ENCODE peak calls at places on chromosomes 11 and 22, in nine cellular contexts. L is CD4-positive, alpha-beta T cell; X is psoas muscle; B is LoVo; W is ACHN; J is NCI-H1105; M is IMR-90; Z is DND-41; V is CD4-positive, CD25-positive, alpha-beta regulatory T cell. G is an unnamed sample.

GRCh38 chr22:48428556-48429371 is 1398.9 kb downstream of the BRD1 start:
- DNase-seq in L (no peak), X (no peak), B (no peak), W (no peak), J (no peak), M (no peak), Z (no peak), V (no peak), G (peak; percentile 79)

GRCh38 chr11:2792376-2793250 is 92.8 kb upstream of the KCNQ1OT1 start:
- DNase-seq in L (no peak), X (peak; percentile 12), B (no peak), W (no peak), J (no peak), M (no peak), Z (no peak), V (no peak), G (no peak)

GRCh38 chr11:44158384-44158783 is 62.9 kb downstream of the EXT2 start:
- DNase-seq in L (no peak), X (no peak), B (no peak), W (no peak), J (no peak), M (no peak), Z (no peak), V (no peak), G (no peak)

GRCh38 chr11:75422248-75423231 is 10.5 kb downstream of the KLHL35 start:
- DNase-seq in L (no peak), X (no peak), B (no peak), W (no peak), J (no peak), M (peak; percentile 20), Z (no peak), V (no peak), G (no peak)

GRCh38 chr22:20956258-20957117 is 10.6 kb upstream of the AIFM3 start:
- DNase-seq in L (no peak), X (peak; percentile 22), B (no peak), W (peak; percentile 56), J (no peak), M (peak; percentile 25), Z (no peak), V (no peak), G (peak; percentile 28)

GRCh38 chr11:129457321-129457720 is 81.7 kb downstream of the BARX2 start:
- DNase-seq in L (no peak), X (no peak), B (no peak), W (no peak), J (no peak), M (no peak), Z (no peak), V (no peak), G (no peak)

GRCh38 chr11:71499546-71499945 is 27.5 kb upstream of the KRTAP5-7 start:
- DNase-seq in L (no peak), X (peak; percentile 59), B (no peak), W (no peak), J (no peak), M (no peak), Z (peak; percentile 0), V (no peak), G (no peak)

GRCh38 chr11:134125507-134125906 is 56.6 kb downstream of the JAM3 start:
- DNase-seq in L (no peak), X (no peak), B (no peak), W (no peak), J (no peak), M (peak; percentile 35), Z (no peak), V (no peak), G (peak; percentile 35)

GRCh38 chr11:61480936-61481335 is 27.6 kb upstream of the LRRC10B start:
- DNase-seq in L (no peak), X (no peak), B (no peak), W (no peak), J (peak; percentile 69), M (no peak), Z (peak; percentile 7), V (no peak), G (peak; percentile 59)

GRCh38 chr11:111427471-111427912 is 48.4 kb upstream of the POU2AF1 start:
- DNase-seq in L (no peak), X (no peak), B (peak; percentile 63), W (no peak), J (peak; percentile 95), M (no peak), Z (peak; percentile 73), V (no peak), G (peak; percentile 35)